ENCODE peak calls at places on chromosomes 12 and 14, in seven cellular contexts. One of them, this sample, is unnamed.

GRCh38 chr12:810635-811415 is 58.4 kb downstream of the WNK1 start:
- DNase-seq in H1: no peak
- DNase-seq in K562: no peak
- DNase-seq in GM12878: no peak
- DNase-seq in HepG2: no peak
- DNase-seq in SK-N-SH: no peak
- DNase-seq in GM12892: no peak
- DNase-seq in this sample: no peak

GRCh38 chr12:47277972-47278448 is 198.3 kb upstream of the AMIGO2 start:
- DNase-seq in H1: no peak
- DNase-seq in SK-N-SH: no peak
- DNase-seq in GM12892: no peak
- DNase-seq in GM12878: no peak
- DNase-seq in K562: peak; percentile 74
- DNase-seq in HepG2: no peak
- DNase-seq in this sample: no peak

GRCh38 chr14:40122978-40123648 is 690.9 kb upstream of the FBXO33 start:
- DNase-seq in H1: no peak
- DNase-seq in GM12892: no peak
- DNase-seq in HepG2: no peak
- DNase-seq in GM12878: peak; percentile 20
- DNase-seq in SK-N-SH: no peak
- DNase-seq in K562: no peak
- DNase-seq in this sample: no peak

GRCh38 chr14:28375295-28375694 is 391.3 kb upstream of the FOXG1 start:
- DNase-seq in H1: peak; percentile 25
- DNase-seq in K562: no peak
- DNase-seq in GM12892: no peak
- DNase-seq in HepG2: no peak
- DNase-seq in SK-N-SH: peak; percentile 0
- DNase-seq in GM12878: no peak
- DNase-seq in this sample: no peak

GRCh38 chr14:73680821-73681220 is 33.4 kb downstream of the PNMA1 start:
- DNase-seq in GM12892: no peak
- DNase-seq in SK-N-SH: no peak
- DNase-seq in H1: no peak
- DNase-seq in GM12878: no peak
- DNase-seq in K562: no peak
- DNase-seq in HepG2: no peak
- DNase-seq in this sample: no peak

GRCh38 chr14:72708708-72709475 is 185.0 kb downstream of the DPF3 start:
- DNase-seq in HepG2: no peak
- DNase-seq in SK-N-SH: no peak
- DNase-seq in H1: no peak
- DNase-seq in GM12878: no peak
- DNase-seq in GM12892: no peak
- DNase-seq in K562: no peak
- DNase-seq in this sample: no peak

GRCh38 chr12:20798561-20798960 is 11.9 kb upstream of the SLCO1B3 start:
- DNase-seq in SK-N-SH: peak; percentile 14
- DNase-seq in GM12878: no peak
- DNase-seq in GM12892: no peak
- DNase-seq in K562: no peak
- DNase-seq in HepG2: peak; percentile 46
- DNase-seq in H1: no peak
- DNase-seq in this sample: no peak

GRCh38 chr12:117076410-117077372 is 22.5 kb downstream of the TESC start:
- DNase-seq in GM12892: no peak
- DNase-seq in GM12878: no peak
- DNase-seq in SK-N-SH: no peak
- DNase-seq in HepG2: no peak
- DNase-seq in H1: no peak
- DNase-seq in K562: no peak
- DNase-seq in this sample: no peak

GRCh38 chr12:44053550-44054243 is 217.8 kb downstream of the TMEM117 start:
- DNase-seq in H1: no peak
- DNase-seq in GM12892: no peak
- DNase-seq in GM12878: no peak
- DNase-seq in HepG2: no peak
- DNase-seq in K562: no peak
- DNase-seq in SK-N-SH: no peak
- DNase-seq in this sample: no peak

GRCh38 chr12:3315201-3315661 is 175.8 kb upstream of the PRMT8 start:
- DNase-seq in H1: no peak
- DNase-seq in K562: no peak
- DNase-seq in SK-N-SH: peak; percentile 65
- DNase-seq in HepG2: no peak
- DNase-seq in GM12878: no peak
- DNase-seq in GM12892: no peak
- DNase-seq in this sample: no peak

GRCh38 chr12:14547571-14547970 is 20.1 kb downstream of the PLBD1 start:
- DNase-seq in K562: no peak
- DNase-seq in HepG2: no peak
- DNase-seq in SK-N-SH: no peak
- DNase-seq in GM12878: no peak
- DNase-seq in H1: no peak
- DNase-seq in GM12892: no peak
- DNase-seq in this sample: no peak

GRCh38 chr12:65868133-65868705 is 43.9 kb downstream of the HMGA2 start:
- DNase-seq in H1: no peak
- DNase-seq in SK-N-SH: no peak
- DNase-seq in GM12892: no peak
- DNase-seq in HepG2: no peak
- DNase-seq in GM12878: no peak
- DNase-seq in K562: no peak
- DNase-seq in this sample: no peak

GRCh38 chr12:104682790-104683279 is 226.1 kb downstream of the CHST11 start:
- DNase-seq in K562: no peak
- DNase-seq in H1: no peak
- DNase-seq in GM12878: peak; percentile 51
- DNase-seq in HepG2: no peak
- DNase-seq in GM12892: peak; percentile 42
- DNase-seq in SK-N-SH: no peak
- DNase-seq in this sample: peak; percentile 49

GRCh38 chr12:46187023-46187422 is 81.8 kb downstream of the SLC38A1 start:
- DNase-seq in SK-N-SH: no peak
- DNase-seq in GM12892: no peak
- DNase-seq in H1: no peak
- DNase-seq in GM12878: no peak
- DNase-seq in HepG2: no peak
- DNase-seq in K562: no peak
- DNase-seq in this sample: no peak
- TF ChIP-seq TAF1 in SK-N-SH: no peak
- TF ChIP-seq TAF1 in GM12892: no peak
- TF ChIP-seq TAF1 in H1: no peak
- TF ChIP-seq TAF1 in GM12878: no peak
- TF ChIP-seq TAF1 in HepG2: no peak
- TF ChIP-seq TAF1 in K562: no peak
- TF ChIP-seq TAF1 in this sample: no peak

GRCh38 chr14:82720431-82720830 is 1186.8 kb upstream of the SEL1L start:
- DNase-seq in K562: no peak
- DNase-seq in SK-N-SH: no peak
- DNase-seq in H1: no peak
- DNase-seq in HepG2: no peak
- DNase-seq in GM12878: no peak
- DNase-seq in GM12892: no peak
- DNase-seq in this sample: no peak

GRCh38 chr14:82725188-82725587 is 1191.5 kb upstream of the SEL1L start:
- DNase-seq in SK-N-SH: no peak
- DNase-seq in HepG2: no peak
- DNase-seq in GM12892: no peak
- DNase-seq in K562: no peak
- DNase-seq in H1: no peak
- DNase-seq in GM12878: no peak
- DNase-seq in this sample: no peak

GRCh38 chr14:82724296-82724695 is 1190.6 kb upstream of the SEL1L start:
- DNase-seq in SK-N-SH: no peak
- DNase-seq in H1: no peak
- DNase-seq in GM12892: no peak
- DNase-seq in GM12878: no peak
- DNase-seq in HepG2: no peak
- DNase-seq in K562: no peak
- DNase-seq in this sample: no peak

GRCh38 chr14:82720931-82721330 is 1187.3 kb upstream of the SEL1L start:
- DNase-seq in GM12892: no peak
- DNase-seq in K562: no peak
- DNase-seq in SK-N-SH: no peak
- DNase-seq in H1: no peak
- DNase-seq in GM12878: no peak
- DNase-seq in HepG2: no peak
- DNase-seq in this sample: no peak
- TF ChIP-seq TAF1 in GM12892: no peak
- TF ChIP-seq TAF1 in K562: no peak
- TF ChIP-seq TAF1 in SK-N-SH: no peak
- TF ChIP-seq TAF1 in H1: no peak
- TF ChIP-seq TAF1 in GM12878: no peak
- TF ChIP-seq TAF1 in HepG2: no peak
- TF ChIP-seq TAF1 in this sample: no peak

GRCh38 chr12:57235728-57236131 is 6.2 kb downstream of the SHMT2 start:
- DNase-seq in HepG2: no peak
- DNase-seq in GM12878: no peak
- DNase-seq in SK-N-SH: no peak
- DNase-seq in GM12892: no peak
- DNase-seq in H1: no peak
- DNase-seq in K562: no peak
- DNase-seq in this sample: no peak
- TF ChIP-seq TAF1 in HepG2: no peak
- TF ChIP-seq TAF1 in GM12878: no peak
- TF ChIP-seq TAF1 in SK-N-SH: no peak
- TF ChIP-seq TAF1 in GM12892: no peak
- TF ChIP-seq TAF1 in H1: no peak
- TF ChIP-seq TAF1 in K562: no peak
- TF ChIP-seq TAF1 in this sample: no peak

DNA sequence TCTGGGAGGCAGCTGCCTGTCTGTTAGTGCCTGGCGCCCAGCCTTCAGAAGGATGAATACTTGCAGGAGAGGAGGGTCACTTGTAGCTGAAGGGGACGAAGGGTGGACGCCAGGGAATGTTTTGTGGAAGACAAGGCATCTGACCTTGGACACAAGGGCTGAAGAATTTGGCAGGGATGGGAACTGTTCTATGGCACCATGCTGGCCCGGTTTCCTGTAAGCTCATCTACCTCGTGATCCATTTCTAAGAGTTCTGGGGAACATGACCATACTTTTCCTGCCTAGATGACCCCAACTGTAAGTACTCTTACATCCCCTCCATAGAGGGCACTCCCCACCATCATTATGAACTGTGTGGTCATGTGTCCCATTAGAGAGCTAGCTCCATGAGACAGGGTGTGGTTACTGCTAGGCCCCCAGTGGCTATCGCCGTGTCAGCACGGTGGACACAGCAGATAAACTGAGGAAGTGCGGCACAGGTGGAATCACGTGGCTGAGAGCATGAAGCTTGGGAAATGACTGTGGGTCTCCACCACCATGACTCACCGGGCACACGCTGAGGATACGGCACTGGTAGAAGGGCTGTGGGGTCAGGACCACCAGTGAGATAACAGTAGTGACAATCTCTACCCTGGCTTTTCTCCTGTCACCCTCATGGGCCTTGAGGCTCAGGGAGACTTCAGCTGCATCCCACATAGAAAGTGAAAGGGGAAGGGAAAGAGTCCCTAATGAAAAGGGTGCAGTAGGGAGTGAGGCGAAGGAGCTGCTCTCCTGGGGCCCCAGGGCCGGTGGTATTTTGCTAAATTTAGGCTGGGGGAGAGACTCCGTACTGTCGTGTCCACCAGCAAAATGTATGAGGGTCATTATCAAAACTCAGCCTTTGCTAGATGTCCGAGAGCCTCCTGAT is 252.6 kb downstream of the FOXN3 start:
- DNase-seq in GM12892: no peak
- DNase-seq in K562: peak; percentile 34
- DNase-seq in H1: no peak
- DNase-seq in HepG2: no peak
- DNase-seq in SK-N-SH: no peak
- DNase-seq in GM12878: peak; percentile 2
- DNase-seq in this sample: peak; percentile 27
- TF ChIP-seq TAF1 in GM12892: no peak
- TF ChIP-seq TAF1 in K562: no peak
- TF ChIP-seq TAF1 in H1: no peak
- TF ChIP-seq TAF1 in HepG2: no peak
- TF ChIP-seq TAF1 in SK-N-SH: no peak
- TF ChIP-seq TAF1 in GM12878: no peak
- TF ChIP-seq TAF1 in this sample: no peak

GRCh38 chr14:99604766-99605298 is 825 bp upstream of the CCDC85C start:
- DNase-seq in GM12892: peak; percentile 48
- DNase-seq in H1: no peak
- DNase-seq in GM12878: no peak
- DNase-seq in SK-N-SH: peak; percentile 82
- DNase-seq in HepG2: no peak
- DNase-seq in K562: peak; percentile 39
- DNase-seq in this sample: no peak
- TF ChIP-seq TAF1 in GM12892: no peak
- TF ChIP-seq TAF1 in H1: no peak
- TF ChIP-seq TAF1 in GM12878: no peak
- TF ChIP-seq TAF1 in SK-N-SH: no peak
- TF ChIP-seq TAF1 in HepG2: no peak
- TF ChIP-seq TAF1 in K562: no peak
- TF ChIP-seq TAF1 in this sample: no peak

DNA sequence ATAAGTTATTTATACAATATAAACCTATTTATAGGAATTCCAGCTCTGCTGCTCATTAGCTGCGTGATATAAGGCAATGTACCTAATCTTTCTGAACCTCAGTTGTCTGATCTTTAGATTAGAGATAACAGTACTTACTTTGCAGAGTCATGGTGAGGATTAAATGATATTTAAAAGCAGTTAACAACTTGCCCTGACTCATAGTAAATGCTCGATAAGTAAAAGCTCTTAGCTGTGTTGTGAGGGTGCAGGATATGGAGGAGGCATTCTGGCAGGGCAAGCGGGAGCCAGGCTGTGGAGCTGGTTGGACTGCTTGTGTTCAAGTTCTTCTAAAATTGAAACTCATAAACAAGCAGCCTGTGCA is 140.0 kb upstream of the PRICKLE1 start:
- DNase-seq in SK-N-SH: no peak
- DNase-seq in GM12878: no peak
- DNase-seq in GM12892: no peak
- DNase-seq in K562: no peak
- DNase-seq in H1: no peak
- DNase-seq in HepG2: no peak
- DNase-seq in this sample: no peak
- TF ChIP-seq TAF1 in SK-N-SH: no peak
- TF ChIP-seq TAF1 in GM12878: no peak
- TF ChIP-seq TAF1 in GM12892: no peak
- TF ChIP-seq TAF1 in K562: no peak
- TF ChIP-seq TAF1 in H1: no peak
- TF ChIP-seq TAF1 in HepG2: no peak
- TF ChIP-seq TAF1 in this sample: no peak

This sample was measured in GM12891.